ENCODE peak calls at places on chromosomes 13 and 19, in eight cellular contexts. One of them, this sample, is unnamed.

GRCh38 chr13:25687622-25688225 is 315.9 kb downstream of the ATP8A2 start:
- DNase-seq in transverse colon: peak
- DNase-seq in mesenchymal stem cell: no peak
- DNase-seq in lower lobe of right lung: no peak
- DNase-seq in body of pancreas: no peak
- DNase-seq in lung: no peak
- DNase-seq in CD8-positive, alpha-beta T cell: no peak
- DNase-seq in heart left ventricle: peak
- DNase-seq in this sample: no peak

GRCh38 chr19:10699650-10700335 is 1.4 kb upstream of the QTRT1 start:
- DNase-seq in transverse colon: peak
- DNase-seq in mesenchymal stem cell: peak
- DNase-seq in lower lobe of right lung: peak
- DNase-seq in body of pancreas: peak
- DNase-seq in lung: peak
- DNase-seq in CD8-positive, alpha-beta T cell: peak
- DNase-seq in heart left ventricle: no peak
- DNase-seq in this sample: no peak

GRCh38 chr13:40363653-40364052 is 302.8 kb downstream of the FOXO1 start:
- DNase-seq in transverse colon: no peak
- DNase-seq in mesenchymal stem cell: no peak
- DNase-seq in lower lobe of right lung: no peak
- DNase-seq in body of pancreas: no peak
- DNase-seq in lung: no peak
- DNase-seq in CD8-positive, alpha-beta T cell: no peak
- DNase-seq in heart left ventricle: no peak
- DNase-seq in this sample: no peak

GRCh38 chr13:45162821-45163220 is 38.0 kb downstream of the KCTD4 start:
- DNase-seq in transverse colon: no peak
- DNase-seq in mesenchymal stem cell: peak
- DNase-seq in lower lobe of right lung: no peak
- DNase-seq in body of pancreas: no peak
- DNase-seq in lung: no peak
- DNase-seq in CD8-positive, alpha-beta T cell: no peak
- DNase-seq in heart left ventricle: no peak
- DNase-seq in this sample: no peak

GRCh38 chr19:7533925-7534480 is 1.5 kb upstream of the PNPLA6 start:
- DNase-seq in transverse colon: peak
- DNase-seq in mesenchymal stem cell: peak
- DNase-seq in lower lobe of right lung: peak
- DNase-seq in body of pancreas: peak
- DNase-seq in lung: peak
- DNase-seq in CD8-positive, alpha-beta T cell: peak
- DNase-seq in heart left ventricle: peak
- DNase-seq in this sample: peak

GRCh38 chr13:81539643-81540150 is 1198.8 kb upstream of the SPRY2 start:
- DNase-seq in transverse colon: no peak
- DNase-seq in mesenchymal stem cell: no peak
- DNase-seq in lower lobe of right lung: no peak
- DNase-seq in body of pancreas: no peak
- DNase-seq in lung: no peak
- DNase-seq in CD8-positive, alpha-beta T cell: no peak
- DNase-seq in heart left ventricle: no peak
- DNase-seq in this sample: no peak

GRCh38 chr13:65926750-65927171 is 1303.4 kb downstream of the PCDH9 start:
- DNase-seq in transverse colon: peak
- DNase-seq in mesenchymal stem cell: no peak
- DNase-seq in lower lobe of right lung: no peak
- DNase-seq in body of pancreas: peak
- DNase-seq in lung: no peak
- DNase-seq in CD8-positive, alpha-beta T cell: no peak
- DNase-seq in heart left ventricle: peak
- DNase-seq in this sample: no peak

GRCh38 chr13:105196052-105196451 is 1339.4 kb downstream of the EFNB2 start:
- DNase-seq in transverse colon: no peak
- DNase-seq in mesenchymal stem cell: peak
- DNase-seq in lower lobe of right lung: no peak
- DNase-seq in body of pancreas: no peak
- DNase-seq in lung: no peak
- DNase-seq in CD8-positive, alpha-beta T cell: no peak
- DNase-seq in heart left ventricle: no peak
- DNase-seq in this sample: no peak

GRCh38 chr13:79533781-79534400 is 52.9 kb downstream of the NDFIP2 start:
- DNase-seq in transverse colon: no peak
- DNase-seq in mesenchymal stem cell: no peak
- DNase-seq in lower lobe of right lung: no peak
- DNase-seq in body of pancreas: no peak
- DNase-seq in lung: no peak
- DNase-seq in CD8-positive, alpha-beta T cell: no peak
- DNase-seq in heart left ventricle: no peak
- DNase-seq in this sample: no peak

GRCh38 chr13:32530841-32531253 is 7.7 kb downstream of the N4BP2L2 start:
- DNase-seq in transverse colon: no peak
- DNase-seq in mesenchymal stem cell: peak
- DNase-seq in lower lobe of right lung: no peak
- DNase-seq in body of pancreas: no peak
- DNase-seq in lung: no peak
- DNase-seq in CD8-positive, alpha-beta T cell: no peak
- DNase-seq in heart left ventricle: no peak
- DNase-seq in this sample: no peak

GRCh38 chr19:23116802-23117571 is at the start of gene ZNF730:
- DNase-seq in transverse colon: peak
- DNase-seq in mesenchymal stem cell: peak
- DNase-seq in lower lobe of right lung: peak
- DNase-seq in body of pancreas: no peak
- DNase-seq in lung: no peak
- DNase-seq in CD8-positive, alpha-beta T cell: peak
- DNase-seq in heart left ventricle: peak
- DNase-seq in this sample: no peak

GRCh38 chr13:82961757-82962156 is 920.5 kb downstream of the SLITRK1 start:
- DNase-seq in transverse colon: no peak
- DNase-seq in mesenchymal stem cell: no peak
- DNase-seq in lower lobe of right lung: no peak
- DNase-seq in body of pancreas: no peak
- DNase-seq in lung: no peak
- DNase-seq in CD8-positive, alpha-beta T cell: no peak
- DNase-seq in heart left ventricle: no peak
- DNase-seq in this sample: no peak

GRCh38 chr13:25249001-25249543 is 38.2 kb downstream of the MTMR6 start:
- DNase-seq in transverse colon: no peak
- DNase-seq in mesenchymal stem cell: peak
- DNase-seq in lower lobe of right lung: no peak
- DNase-seq in body of pancreas: no peak
- DNase-seq in lung: no peak
- DNase-seq in CD8-positive, alpha-beta T cell: no peak
- DNase-seq in heart left ventricle: no peak
- DNase-seq in this sample: no peak

GRCh38 chr19:1453525-1454371 is 3.8 kb downstream of the APC2 start:
- DNase-seq in transverse colon: no peak
- DNase-seq in mesenchymal stem cell: no peak
- DNase-seq in lower lobe of right lung: no peak
- DNase-seq in body of pancreas: peak
- DNase-seq in lung: no peak
- DNase-seq in CD8-positive, alpha-beta T cell: no peak
- DNase-seq in heart left ventricle: no peak
- DNase-seq in this sample: no peak

GRCh38 chr19:53977991-53978731 is 13.3 kb upstream of the CACNG6 start:
- DNase-seq in transverse colon: no peak
- DNase-seq in mesenchymal stem cell: peak
- DNase-seq in lower lobe of right lung: peak
- DNase-seq in body of pancreas: peak
- DNase-seq in lung: peak
- DNase-seq in CD8-positive, alpha-beta T cell: peak
- DNase-seq in heart left ventricle: peak
- DNase-seq in this sample: no peak

GRCh38 chr19:28744943-28745342 is 468.0 kb downstream of the UQCRFS1 start:
- DNase-seq in transverse colon: no peak
- DNase-seq in mesenchymal stem cell: no peak
- DNase-seq in lower lobe of right lung: no peak
- DNase-seq in body of pancreas: no peak
- DNase-seq in lung: no peak
- DNase-seq in CD8-positive, alpha-beta T cell: no peak
- DNase-seq in heart left ventricle: no peak
- DNase-seq in this sample: no peak

GRCh38 chr19:44750713-44751112 is 2.2 kb downstream of the BCL3 start:
- DNase-seq in transverse colon: no peak
- DNase-seq in mesenchymal stem cell: no peak
- DNase-seq in lower lobe of right lung: no peak
- DNase-seq in body of pancreas: no peak
- DNase-seq in lung: no peak
- DNase-seq in CD8-positive, alpha-beta T cell: no peak
- DNase-seq in heart left ventricle: no peak
- DNase-seq in this sample: no peak
- H3K4me3 ChIP-seq in transverse colon: peak
- H3K4me3 ChIP-seq in mesenchymal stem cell: peak
- H3K4me3 ChIP-seq in lower lobe of right lung: peak
- H3K4me3 ChIP-seq in body of pancreas: no peak
- H3K4me3 ChIP-seq in lung: peak
- H3K4me3 ChIP-seq in CD8-positive, alpha-beta T cell: no peak
- H3K4me3 ChIP-seq in heart left ventricle: peak
- H3K4me3 ChIP-seq in this sample: peak

GRCh38 chr19:21474671-21475181 is 30.7 kb upstream of the ZNF429 start:
- DNase-seq in transverse colon: peak
- DNase-seq in mesenchymal stem cell: peak
- DNase-seq in lower lobe of right lung: peak
- DNase-seq in body of pancreas: peak
- DNase-seq in lung: peak
- DNase-seq in CD8-positive, alpha-beta T cell: peak
- DNase-seq in heart left ventricle: peak
- DNase-seq in this sample: peak
- H3K4me3 ChIP-seq in transverse colon: peak
- H3K4me3 ChIP-seq in mesenchymal stem cell: peak
- H3K4me3 ChIP-seq in lower lobe of right lung: peak
- H3K4me3 ChIP-seq in body of pancreas: peak
- H3K4me3 ChIP-seq in lung: peak
- H3K4me3 ChIP-seq in CD8-positive, alpha-beta T cell: peak
- H3K4me3 ChIP-seq in heart left ventricle: peak
- H3K4me3 ChIP-seq in this sample: no peak

GRCh38 chr19:49168421-49168820 is 10.8 kb downstream of the TRPM4 start:
- DNase-seq in transverse colon: peak
- DNase-seq in mesenchymal stem cell: no peak
- DNase-seq in lower lobe of right lung: no peak
- DNase-seq in body of pancreas: no peak
- DNase-seq in lung: no peak
- DNase-seq in CD8-positive, alpha-beta T cell: no peak
- DNase-seq in heart left ventricle: no peak
- DNase-seq in this sample: no peak

GRCh38 chr19:49161987-49162386 is 4.4 kb downstream of the TRPM4 start:
- DNase-seq in transverse colon: no peak
- DNase-seq in mesenchymal stem cell: no peak
- DNase-seq in lower lobe of right lung: no peak
- DNase-seq in body of pancreas: no peak
- DNase-seq in lung: no peak
- DNase-seq in CD8-positive, alpha-beta T cell: no peak
- DNase-seq in heart left ventricle: no peak
- DNase-seq in this sample: no peak

GRCh38 chr19:49165865-49166301 is 8.3 kb downstream of the TRPM4 start:
- DNase-seq in transverse colon: peak
- DNase-seq in mesenchymal stem cell: no peak
- DNase-seq in lower lobe of right lung: no peak
- DNase-seq in body of pancreas: no peak
- DNase-seq in lung: no peak
- DNase-seq in CD8-positive, alpha-beta T cell: no peak
- DNase-seq in heart left ventricle: no peak
- DNase-seq in this sample: no peak

GRCh38 chr19:49167857-49168409 is 10.3 kb downstream of the TRPM4 start:
- DNase-seq in transverse colon: peak
- DNase-seq in mesenchymal stem cell: no peak
- DNase-seq in lower lobe of right lung: no peak
- DNase-seq in body of pancreas: no peak
- DNase-seq in lung: no peak
- DNase-seq in CD8-positive, alpha-beta T cell: no peak
- DNase-seq in heart left ventricle: no peak
- DNase-seq in this sample: no peak

DNA sequence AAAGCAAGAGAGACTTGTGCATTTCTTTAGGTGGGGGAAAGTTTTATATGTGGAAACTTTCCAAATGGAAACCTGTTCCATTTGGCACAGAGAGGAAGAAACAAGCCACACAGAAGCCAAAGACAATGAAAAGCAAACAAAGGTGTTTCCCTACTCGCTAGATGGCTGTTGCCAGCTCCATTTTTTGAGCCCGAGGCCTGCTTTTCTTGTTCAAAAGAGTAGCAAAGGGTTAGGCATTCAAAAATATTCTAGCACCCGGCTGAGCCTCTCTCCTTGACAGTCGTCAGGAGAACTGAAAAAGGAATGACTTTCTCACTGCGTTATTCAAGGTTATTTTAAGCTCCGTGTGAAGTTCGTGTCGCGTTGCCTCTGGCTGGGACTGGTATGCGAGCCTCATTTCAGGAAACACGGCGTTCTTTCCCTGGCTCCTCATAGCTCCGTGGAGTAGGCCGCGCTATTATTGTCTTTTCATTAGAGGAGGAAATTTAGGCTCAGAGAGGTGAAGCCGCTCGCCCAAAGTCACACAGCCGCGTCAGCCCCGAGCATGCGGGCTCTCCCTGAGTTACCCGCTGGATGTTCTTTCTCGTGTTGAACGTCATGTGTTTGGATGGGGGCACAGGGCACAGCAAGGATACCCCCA is 7.6 kb downstream of the TRPM4 start:
- DNase-seq in transverse colon: peak
- DNase-seq in mesenchymal stem cell: no peak
- DNase-seq in lower lobe of right lung: no peak
- DNase-seq in body of pancreas: peak
- DNase-seq in lung: no peak
- DNase-seq in CD8-positive, alpha-beta T cell: no peak
- DNase-seq in heart left ventricle: peak
- DNase-seq in this sample: no peak
- H3K4me3 ChIP-seq in transverse colon: peak
- H3K4me3 ChIP-seq in mesenchymal stem cell: no peak
- H3K4me3 ChIP-seq in lower lobe of right lung: peak
- H3K4me3 ChIP-seq in body of pancreas: no peak
- H3K4me3 ChIP-seq in lung: no peak
- H3K4me3 ChIP-seq in CD8-positive, alpha-beta T cell: no peak
- H3K4me3 ChIP-seq in heart left ventricle: peak
- H3K4me3 ChIP-seq in this sample: no peak

GRCh38 chr13:110559429-110559943 is 2.0 kb downstream of the RAB20 start:
- DNase-seq in transverse colon: peak
- DNase-seq in mesenchymal stem cell: peak
- DNase-seq in lower lobe of right lung: peak
- DNase-seq in body of pancreas: peak
- DNase-seq in lung: peak
- DNase-seq in CD8-positive, alpha-beta T cell: no peak
- DNase-seq in heart left ventricle: peak
- DNase-seq in this sample: no peak

GRCh38 chr13:110560606-110561334 is 752 bp downstream of the RAB20 start:
- DNase-seq in transverse colon: peak
- DNase-seq in mesenchymal stem cell: peak
- DNase-seq in lower lobe of right lung: no peak
- DNase-seq in body of pancreas: peak
- DNase-seq in lung: peak
- DNase-seq in CD8-positive, alpha-beta T cell: no peak
- DNase-seq in heart left ventricle: peak
- DNase-seq in this sample: no peak

GRCh38 chr13:110557610-110558305 is 3.8 kb downstream of the RAB20 start:
- DNase-seq in transverse colon: no peak
- DNase-seq in mesenchymal stem cell: no peak
- DNase-seq in lower lobe of right lung: peak
- DNase-seq in body of pancreas: peak
- DNase-seq in lung: peak
- DNase-seq in CD8-positive, alpha-beta T cell: no peak
- DNase-seq in heart left ventricle: no peak
- DNase-seq in this sample: no peak

GRCh38 chr13:110561335-110562033 is at the start of gene RAB20:
- DNase-seq in transverse colon: peak
- DNase-seq in mesenchymal stem cell: peak
- DNase-seq in lower lobe of right lung: peak
- DNase-seq in body of pancreas: peak
- DNase-seq in lung: peak
- DNase-seq in CD8-positive, alpha-beta T cell: peak
- DNase-seq in heart left ventricle: peak
- DNase-seq in this sample: peak

GRCh38 chr13:110559986-110560385 is 1.5 kb downstream of the RAB20 start:
- DNase-seq in transverse colon: no peak
- DNase-seq in mesenchymal stem cell: no peak
- DNase-seq in lower lobe of right lung: no peak
- DNase-seq in body of pancreas: no peak
- DNase-seq in lung: no peak
- DNase-seq in CD8-positive, alpha-beta T cell: no peak
- DNase-seq in heart left ventricle: no peak
- DNase-seq in this sample: no peak
- H3K4me3 ChIP-seq in transverse colon: peak
- H3K4me3 ChIP-seq in mesenchymal stem cell: peak
- H3K4me3 ChIP-seq in lower lobe of right lung: peak
- H3K4me3 ChIP-seq in body of pancreas: no peak
- H3K4me3 ChIP-seq in lung: peak
- H3K4me3 ChIP-seq in CD8-positive, alpha-beta T cell: no peak
- H3K4me3 ChIP-seq in heart left ventricle: peak
- H3K4me3 ChIP-seq in this sample: peak

This sample was measured in Peyer's patch.